ENCODE peak calls at places on chromosomes 4 and X, in six cellular contexts. One of them, this sample, is unnamed.

GRCh38 chrX:50770702-50771101 is 43.3 kb downstream of the SHROOM4 start:
- DNase-seq in cardiac fibroblast: peak
- DNase-seq in Calu3: peak
- DNase-seq in ovary: no peak
- DNase-seq in right lobe of liver: no peak
- DNase-seq in WTC11: no peak
- DNase-seq in this sample: no peak

GRCh38 chr4:170428929-170429328 is 339.2 kb upstream of the AADAT start:
- DNase-seq in WTC11: peak
- DNase-seq in right lobe of liver: no peak
- DNase-seq in Calu3: no peak
- DNase-seq in cardiac fibroblast: no peak
- DNase-seq in ovary: no peak
- DNase-seq in this sample: no peak

GRCh38 chr4:161525121-161525520 is 638.7 kb downstream of the FSTL5 start:
- DNase-seq in cardiac fibroblast: no peak
- DNase-seq in right lobe of liver: no peak
- DNase-seq in WTC11: no peak
- DNase-seq in ovary: no peak
- DNase-seq in Calu3: no peak
- DNase-seq in this sample: no peak

GRCh38 chrX:11329016-11329415 is 35.8 kb downstream of the AMELX start:
- DNase-seq in right lobe of liver: no peak
- DNase-seq in ovary: no peak
- DNase-seq in cardiac fibroblast: no peak
- DNase-seq in Calu3: no peak
- DNase-seq in WTC11: no peak
- DNase-seq in this sample: no peak

GRCh38 chr4:81635128-81635527 is 163.4 kb upstream of the RASGEF1B start:
- DNase-seq in WTC11: no peak
- DNase-seq in right lobe of liver: no peak
- DNase-seq in ovary: no peak
- DNase-seq in cardiac fibroblast: no peak
- DNase-seq in Calu3: no peak
- DNase-seq in this sample: no peak

GRCh38 chr4:17336524-17336941 is 175.4 kb downstream of the QDPR start:
- DNase-seq in ovary: peak
- DNase-seq in cardiac fibroblast: peak
- DNase-seq in right lobe of liver: peak
- DNase-seq in WTC11: no peak
- DNase-seq in Calu3: peak
- DNase-seq in this sample: no peak

GRCh38 chr4:185744127-185744865 is 67.7 kb downstream of the SORBS2 start:
- DNase-seq in WTC11: no peak
- DNase-seq in Calu3: no peak
- DNase-seq in ovary: no peak
- DNase-seq in right lobe of liver: no peak
- DNase-seq in cardiac fibroblast: no peak
- DNase-seq in this sample: no peak

GRCh38 chr4:115090483-115091075 is 22.8 kb downstream of the NDST4 start:
- DNase-seq in Calu3: no peak
- DNase-seq in right lobe of liver: no peak
- DNase-seq in WTC11: no peak
- DNase-seq in cardiac fibroblast: peak
- DNase-seq in ovary: no peak
- DNase-seq in this sample: no peak

GRCh38 chrX:154799554-154800348 is 5.5 kb downstream of the MPP1 start:
- DNase-seq in cardiac fibroblast: peak
- DNase-seq in Calu3: peak
- DNase-seq in WTC11: no peak
- DNase-seq in right lobe of liver: peak
- DNase-seq in ovary: no peak
- DNase-seq in this sample: no peak

GRCh38 chr4:106365613-106366012 is 3.0 kb downstream of the GIMD1 start:
- DNase-seq in Calu3: no peak
- DNase-seq in ovary: no peak
- DNase-seq in right lobe of liver: no peak
- DNase-seq in cardiac fibroblast: peak
- DNase-seq in WTC11: no peak
- DNase-seq in this sample: peak

GRCh38 chr4:42673084-42673429 is 16.2 kb upstream of the ATP8A1 start:
- DNase-seq in ovary: peak
- DNase-seq in WTC11: no peak
- DNase-seq in right lobe of liver: no peak
- DNase-seq in Calu3: no peak
- DNase-seq in cardiac fibroblast: peak
- DNase-seq in this sample: no peak

GRCh38 chr4:167987285-167987684 is 105.1 kb upstream of the ANXA10 start:
- DNase-seq in WTC11: no peak
- DNase-seq in ovary: no peak
- DNase-seq in cardiac fibroblast: no peak
- DNase-seq in Calu3: no peak
- DNase-seq in right lobe of liver: no peak
- DNase-seq in this sample: no peak
- TF ChIP-seq CTCF in WTC11: no peak
- TF ChIP-seq CTCF in ovary: no peak
- TF ChIP-seq CTCF in cardiac fibroblast: no peak
- TF ChIP-seq CTCF in Calu3: no peak
- TF ChIP-seq CTCF in right lobe of liver: no peak
- TF ChIP-seq CTCF in this sample: no peak

DNA sequence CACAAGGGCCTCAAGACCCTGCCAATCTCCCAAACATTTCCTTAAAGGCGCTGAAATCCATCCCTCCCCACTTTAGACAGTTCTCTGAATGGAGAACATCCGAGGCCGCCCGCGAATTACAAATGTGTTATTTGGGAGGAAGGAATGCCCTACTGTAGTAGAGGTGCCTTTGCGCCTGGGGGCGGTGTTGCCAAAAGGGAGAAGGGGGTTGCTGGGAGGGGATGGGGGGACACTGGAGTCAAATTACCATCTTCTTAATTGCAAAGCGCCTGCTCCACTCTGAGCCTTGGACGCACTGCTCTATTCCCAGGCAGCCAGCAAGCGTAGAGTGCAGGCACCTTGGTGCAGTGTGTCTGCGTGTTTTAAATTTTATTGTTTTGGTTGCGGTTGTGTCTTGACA is 2.7 kb downstream of the TMEM255A start:
- DNase-seq in ovary: peak
- DNase-seq in cardiac fibroblast: no peak
- DNase-seq in WTC11: peak
- DNase-seq in Calu3: peak
- DNase-seq in right lobe of liver: no peak
- DNase-seq in this sample: no peak
- TF ChIP-seq CTCF in ovary: no peak
- TF ChIP-seq CTCF in cardiac fibroblast: no peak
- TF ChIP-seq CTCF in WTC11: peak
- TF ChIP-seq CTCF in Calu3: no peak
- TF ChIP-seq CTCF in right lobe of liver: no peak
- TF ChIP-seq CTCF in this sample: no peak

GRCh38 chrX:15395794-15396193 is 11.6 kb upstream of the VEGFD start:
- DNase-seq in cardiac fibroblast: no peak
- DNase-seq in ovary: no peak
- DNase-seq in Calu3: no peak
- DNase-seq in WTC11: no peak
- DNase-seq in right lobe of liver: no peak
- DNase-seq in this sample: no peak
- TF ChIP-seq CTCF in cardiac fibroblast: no peak
- TF ChIP-seq CTCF in ovary: no peak
- TF ChIP-seq CTCF in Calu3: no peak
- TF ChIP-seq CTCF in WTC11: no peak
- TF ChIP-seq CTCF in right lobe of liver: no peak
- TF ChIP-seq CTCF in this sample: no peak

DNA sequence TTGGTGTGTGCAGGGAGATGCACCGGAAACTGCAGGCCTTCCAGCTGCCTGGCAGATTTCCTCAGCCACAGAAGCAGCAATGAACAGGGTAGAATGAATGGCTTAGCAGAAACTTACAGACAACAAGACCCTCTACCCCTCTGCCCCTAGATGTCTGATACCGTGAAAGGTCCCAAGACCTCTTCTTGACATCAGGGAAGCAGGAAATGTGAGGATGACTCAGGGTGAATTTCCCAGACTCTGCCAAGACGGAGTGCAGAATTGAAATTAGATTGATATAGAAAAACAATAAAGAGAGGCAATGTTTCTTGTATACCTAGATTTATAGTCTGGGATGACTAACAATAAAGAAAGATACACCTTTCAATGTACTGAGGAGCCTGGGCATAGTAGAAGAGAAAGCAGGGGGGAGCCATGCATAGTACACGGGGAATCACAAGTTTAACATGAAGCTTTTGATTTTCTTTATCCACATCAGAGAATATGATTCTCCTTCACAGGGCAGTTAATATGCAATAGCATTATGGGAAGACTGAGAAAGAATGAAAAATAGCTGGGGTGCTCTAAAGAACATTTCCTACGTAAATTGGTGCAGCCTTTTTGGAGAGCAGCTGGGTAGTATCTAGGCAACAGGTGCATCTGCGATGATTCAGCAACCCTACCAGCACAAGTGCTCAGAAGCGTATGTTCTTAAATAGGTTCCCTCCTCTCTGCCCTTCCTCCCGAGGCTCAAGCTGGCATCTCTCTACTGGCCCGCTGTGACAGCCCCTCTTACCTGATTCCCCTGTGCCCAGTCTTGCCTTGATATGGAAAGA is 18.3 kb upstream of the CXCR3 start:
- DNase-seq in right lobe of liver: no peak
- DNase-seq in ovary: no peak
- DNase-seq in WTC11: no peak
- DNase-seq in cardiac fibroblast: no peak
- DNase-seq in Calu3: no peak
- DNase-seq in this sample: no peak
- TF ChIP-seq CTCF in right lobe of liver: no peak
- TF ChIP-seq CTCF in ovary: no peak
- TF ChIP-seq CTCF in WTC11: no peak
- TF ChIP-seq CTCF in cardiac fibroblast: no peak
- TF ChIP-seq CTCF in Calu3: no peak
- TF ChIP-seq CTCF in this sample: no peak

GRCh38 chrX:31661280-31661679 is 589.4 kb upstream of the FTHL17 start:
- DNase-seq in Calu3: no peak
- DNase-seq in cardiac fibroblast: no peak
- DNase-seq in right lobe of liver: no peak
- DNase-seq in ovary: no peak
- DNase-seq in WTC11: no peak
- DNase-seq in this sample: no peak

GRCh38 chrX:31663172-31663571 is 591.3 kb upstream of the FTHL17 start:
- DNase-seq in ovary: no peak
- DNase-seq in right lobe of liver: no peak
- DNase-seq in Calu3: no peak
- DNase-seq in cardiac fibroblast: no peak
- DNase-seq in WTC11: no peak
- DNase-seq in this sample: no peak

GRCh38 chrX:31653395-31653794 is 581.6 kb upstream of the FTHL17 start:
- DNase-seq in right lobe of liver: no peak
- DNase-seq in WTC11: no peak
- DNase-seq in cardiac fibroblast: no peak
- DNase-seq in Calu3: no peak
- DNase-seq in ovary: no peak
- DNase-seq in this sample: no peak

GRCh38 chrX:31656013-31656412 is 584.2 kb upstream of the FTHL17 start:
- DNase-seq in Calu3: no peak
- DNase-seq in cardiac fibroblast: peak
- DNase-seq in ovary: no peak
- DNase-seq in WTC11: no peak
- DNase-seq in right lobe of liver: no peak
- DNase-seq in this sample: no peak

GRCh38 chrX:31658360-31658759 is 586.5 kb upstream of the FTHL17 start:
- DNase-seq in right lobe of liver: no peak
- DNase-seq in WTC11: no peak
- DNase-seq in ovary: no peak
- DNase-seq in Calu3: no peak
- DNase-seq in cardiac fibroblast: peak
- DNase-seq in this sample: no peak
- TF ChIP-seq CTCF in right lobe of liver: peak
- TF ChIP-seq CTCF in WTC11: no peak
- TF ChIP-seq CTCF in ovary: peak
- TF ChIP-seq CTCF in Calu3: peak
- TF ChIP-seq CTCF in cardiac fibroblast: peak
- TF ChIP-seq CTCF in this sample: peak